ENCODE peak calls at places on chromosomes 12 and 14, in eight cellular contexts. K, Z, E, R, M, O, A and I are unnamed samples.

GRCh38 chr12:52149651-52150241 is 42.1 kb downstream of the KRT80 start:
- DNase-seq in K (no peak), Z (no peak), E (no peak), R (no peak), M (no peak), O (no peak), A (no peak), I (no peak)

GRCh38 chr14:89027097-89027740 is 202.8 kb downstream of the TTC8 start:
- DNase-seq in K (no peak), Z (peak; percentile 54), E (peak; percentile 13), R (peak; percentile 21), M (peak; percentile 23), O (peak; percentile 72), A (peak; percentile 72), I (no peak)

GRCh38 chr12:112486361-112486760 is 67.6 kb downstream of the PTPN11 start:
- DNase-seq in K (no peak), Z (no peak), E (no peak), R (no peak), M (no peak), O (no peak), A (no peak), I (no peak)

GRCh38 chr14:94048676-94049624 is 22.8 kb downstream of the OTUB2 start:
- DNase-seq in K (no peak), Z (peak; percentile 12), E (no peak), R (no peak), M (no peak), O (no peak), A (no peak), I (peak; percentile 48)

GRCh38 chr14:34044666-34045306 is 93.9 kb upstream of the EGLN3 start:
- DNase-seq in K (no peak), Z (no peak), E (no peak), R (no peak), M (no peak), O (no peak), A (no peak), I (no peak)

GRCh38 chr14:101808020-101808641 is 46.6 kb downstream of the PPP2R5C start:
- DNase-seq in K (no peak), Z (peak; percentile 58), E (no peak), R (peak; percentile 24), M (no peak), O (peak; percentile 15), A (peak; percentile 55), I (no peak)

GRCh38 chr14:55120466-55121144 is 8.4 kb upstream of the LGALS3 start:
- DNase-seq in K (no peak), Z (no peak), E (no peak), R (no peak), M (no peak), O (no peak), A (no peak), I (peak; percentile 72)

GRCh38 chr12:2239376-2240010 is 186.7 kb downstream of the CACNA1C start:
- DNase-seq in K (no peak), Z (no peak), E (no peak), R (no peak), M (no peak), O (no peak), A (no peak), I (no peak)

GRCh38 chr14:24145700-24146621 is at the start of gene PSME2:
- DNase-seq in K (no peak), Z (no peak), E (no peak), R (no peak), M (no peak), O (peak; percentile 51), A (no peak), I (no peak)

GRCh38 chr14:37501877-37502276 is 93.2 kb downstream of the FOXA1 start:
- DNase-seq in K (no peak), Z (no peak), E (no peak), R (no peak), M (no peak), O (no peak), A (no peak), I (no peak)

GRCh38 chr12:11689591-11690158 is 40.2 kb downstream of the ETV6 start:
- DNase-seq in K (no peak), Z (no peak), E (no peak), R (no peak), M (no peak), O (no peak), A (no peak), I (no peak)

GRCh38 chr12:41277019-41277770 is 89.1 kb downstream of the PDZRN4 start:
- DNase-seq in K (no peak), Z (no peak), E (peak; percentile 19), R (peak; percentile 26), M (no peak), O (peak; percentile 34), A (peak; percentile 27), I (no peak)

GRCh38 chr12:10189653-10190052 is 10.8 kb downstream of the TMEM52B start:
- DNase-seq in K (no peak), Z (no peak), E (no peak), R (no peak), M (no peak), O (no peak), A (no peak), I (no peak)

GRCh38 chr14:100065942-100066574 is 836 bp downstream of the EVL start:
- DNase-seq in K (no peak), Z (no peak), E (no peak), R (no peak), M (no peak), O (no peak), A (no peak), I (no peak)

GRCh38 chr12:49345048-49345839 is 1.4 kb upstream of the DNAJC22 start:
- DNase-seq in K (no peak), Z (peak; percentile 50), E (no peak), R (no peak), M (no peak), O (no peak), A (no peak), I (no peak)

GRCh38 chr14:92690171-92691011 is 58.0 kb downstream of the LGMN start:
- DNase-seq in K (no peak), Z (peak; percentile 64), E (peak; percentile 59), R (peak; percentile 45), M (peak; percentile 40), O (peak; percentile 77), A (peak; percentile 36), I (no peak)

GRCh38 chr14:92686763-92687427 is 61.5 kb downstream of the LGMN start:
- DNase-seq in K (peak; percentile 54), Z (peak; percentile 79), E (peak; percentile 33), R (no peak), M (peak; percentile 69), O (peak; percentile 91), A (peak; percentile 82), I (peak; percentile 81)

GRCh38 chr14:92687681-92688433 is 60.6 kb downstream of the LGMN start:
- DNase-seq in K (no peak), Z (peak; percentile 68), E (no peak), R (no peak), M (no peak), O (no peak), A (no peak), I (no peak)

GRCh38 chr14:92686411-92686762 is 62.0 kb downstream of the LGMN start:
- DNase-seq in K (no peak), Z (no peak), E (no peak), R (no peak), M (no peak), O (no peak), A (no peak), I (no peak)

GRCh38 chr14:92688434-92689375 is 59.7 kb downstream of the LGMN start:
- DNase-seq in K (no peak), Z (peak; percentile 34), E (no peak), R (no peak), M (no peak), O (no peak), A (no peak), I (peak; percentile 64)
- H3K4me3 ChIP-seq in K (no peak overlapping the region), Z (no peak overlapping the region), E (peak overlapping the region; percentile 43), R (no peak overlapping the region), M (no peak overlapping the region), O (no peak overlapping the region), A (no peak overlapping the region), I (no peak overlapping the region)

GRCh38 chr12:38316391-38317129 is at the start of gene ALG10B:
- DNase-seq in K (peak; percentile 95), Z (peak; percentile 93), E (peak; percentile 93), R (peak; percentile 92), M (peak; percentile 94), O (peak; percentile 81), A (peak; percentile 77), I (peak; percentile 94)
- TF ChIP-seq POLR2A in K (no peak), Z (peak; percentile 39), E (no peak), R (peak; percentile 44), M (no peak), O (peak; percentile 43), A (no peak), I (no peak)

GRCh38 chr14:90534838-90535555 is 138.2 kb downstream of the CALM1 start:
- DNase-seq in K (no peak), Z (no peak), E (no peak), R (no peak), M (no peak), O (no peak), A (peak; percentile 29), I (no peak)

GRCh38 chr14:90534091-90534837 is 137.4 kb downstream of the CALM1 start:
- DNase-seq in K (no peak), Z (no peak), E (no peak), R (no peak), M (no peak), O (no peak), A (peak; percentile 35), I (no peak)

GRCh38 chr14:90536092-90536491 is 139.3 kb downstream of the CALM1 start:
- DNase-seq in K (no peak), Z (no peak), E (no peak), R (no peak), M (no peak), O (no peak), A (no peak), I (no peak)

GRCh38 chr14:90536511-90537191 is 139.8 kb downstream of the CALM1 start:
- DNase-seq in K (no peak), Z (no peak), E (no peak), R (no peak), M (no peak), O (no peak), A (no peak), I (no peak)

GRCh38 chr14:90535556-90535930 is 138.7 kb downstream of the CALM1 start:
- DNase-seq in K (no peak), Z (no peak), E (no peak), R (no peak), M (no peak), O (no peak), A (no peak), I (no peak)
- H3K4me3 ChIP-seq in K (no peak overlapping the region), Z (no peak overlapping the region), E (no peak overlapping the region), R (no peak overlapping the region), M (no peak overlapping the region), O (no peak overlapping the region), A (no peak overlapping the region), I (no peak overlapping the region)

DNA sequence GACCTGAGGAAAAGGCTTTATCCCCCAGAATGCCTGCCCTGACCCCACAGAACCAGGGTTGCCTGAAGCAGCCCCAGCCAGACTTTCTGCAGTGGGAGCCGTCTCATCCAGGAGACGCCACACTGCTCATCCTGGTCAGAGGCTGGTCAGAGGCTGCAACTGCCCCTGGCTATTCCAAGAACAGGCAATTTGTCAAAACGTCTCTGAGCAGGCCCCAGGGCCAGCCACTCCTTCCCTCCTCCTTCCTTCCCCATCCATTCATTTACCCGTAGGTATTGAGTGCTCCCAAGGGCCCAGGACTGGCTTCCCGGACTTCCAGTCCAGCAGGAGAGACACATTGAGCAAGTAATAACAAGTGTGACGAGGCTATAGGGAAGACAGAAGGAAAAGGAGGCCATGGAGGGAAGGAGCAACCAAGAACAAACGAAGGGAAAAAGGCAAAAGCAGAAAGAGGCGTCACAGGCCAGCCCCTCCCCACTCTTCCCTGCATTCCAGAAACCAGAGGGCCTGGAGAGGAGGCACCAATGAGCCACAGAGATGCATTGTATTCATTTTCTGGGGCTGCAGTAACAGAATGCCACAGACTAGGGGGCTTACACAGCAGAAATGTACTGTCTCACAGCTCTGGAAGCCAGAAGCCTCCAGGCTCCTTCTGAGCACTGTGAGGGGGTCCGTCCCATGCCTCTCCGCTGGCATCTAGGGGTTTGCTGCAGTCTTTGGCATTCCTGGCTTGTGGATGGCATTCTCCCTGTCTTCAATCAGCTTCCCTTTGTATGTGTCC is 21.0 kb upstream of the CD9 start:
- DNase-seq in K (no peak), Z (no peak), E (no peak), R (peak; percentile 63), M (no peak), O (no peak), A (no peak), I (no peak)
- TF ChIP-seq POLR2A in K (no peak), Z (no peak), E (no peak), R (no peak), M (no peak), O (no peak), A (no peak), I (no peak)